ENCODE peak calls at places on chromosomes 7 and 10, in nine cellular contexts. M, P, S, I, N, V, B, Y and K are unnamed samples.

GRCh38 chr10:4053940-4054339 is 268.9 kb upstream of the KLF6 start:
- DNase-seq in M (no peak), P (no peak), S (no peak), I (peak), N (no peak), V (no peak), B (no peak), Y (no peak), K (no peak)

GRCh38 chr7:30859940-30860623 is 51.6 kb upstream of the AQP1 start:
- DNase-seq in M (no peak), P (no peak), S (no peak), I (no peak), N (no peak), V (no peak), B (no peak), Y (no peak), K (no peak)

GRCh38 chr10:21160116-21160515 is 263.0 kb upstream of the NEBL start:
- DNase-seq in M (no peak), P (no peak), S (no peak), I (no peak), N (no peak), V (no peak), B (no peak), Y (no peak), K (no peak)

GRCh38 chr10:103649654-103650423 is 156.3 kb downstream of the NEURL1 start:
- DNase-seq in M (no peak), P (no peak), S (no peak), I (no peak), N (no peak), V (no peak), B (no peak), Y (no peak), K (no peak)

GRCh38 chr7:30237271-30237695 is 47.1 kb upstream of the ZNRF2 start:
- DNase-seq in M (no peak), P (no peak), S (no peak), I (no peak), N (no peak), V (no peak), B (no peak), Y (no peak), K (no peak)

GRCh38 chr10:127908106-127908957 is 1.4 kb downstream of the PTPRE start:
- DNase-seq in M (peak), P (peak), S (no peak), I (no peak), N (peak), V (peak), B (no peak), Y (no peak), K (no peak)

GRCh38 chr7:6030988-6031387 is at the start of gene ANKRD61:
- DNase-seq in M (no peak), P (no peak), S (no peak), I (no peak), N (no peak), V (no peak), B (no peak), Y (no peak), K (no peak)

GRCh38 chr10:49629286-49629915 is 15.6 kb downstream of the CHAT start:
- DNase-seq in M (no peak), P (no peak), S (no peak), I (no peak), N (no peak), V (no peak), B (no peak), Y (no peak), K (peak)

GRCh38 chr10:84008878-84009277 is 130.4 kb upstream of the GHITM start:
- DNase-seq in M (peak), P (no peak), S (no peak), I (peak), N (no peak), V (peak), B (no peak), Y (no peak), K (peak)

GRCh38 chr7:155804897-155805825 is 7.1 kb downstream of the SHH start:
- DNase-seq in M (peak), P (no peak), S (peak), I (peak), N (peak), V (peak), B (peak), Y (peak), K (peak)

GRCh38 chr7:155807013-155807804 is 5.1 kb downstream of the SHH start:
- DNase-seq in M (no peak), P (no peak), S (no peak), I (no peak), N (no peak), V (no peak), B (no peak), Y (no peak), K (no peak)

GRCh38 chr7:155806096-155806871 is 6.0 kb downstream of the SHH start:
- DNase-seq in M (peak), P (no peak), S (no peak), I (no peak), N (no peak), V (no peak), B (no peak), Y (no peak), K (no peak)

GRCh38 chr7:155804431-155804831 is 7.8 kb downstream of the SHH start:
- DNase-seq in M (no peak), P (no peak), S (no peak), I (no peak), N (no peak), V (no peak), B (no peak), Y (no peak), K (no peak)

DNA sequence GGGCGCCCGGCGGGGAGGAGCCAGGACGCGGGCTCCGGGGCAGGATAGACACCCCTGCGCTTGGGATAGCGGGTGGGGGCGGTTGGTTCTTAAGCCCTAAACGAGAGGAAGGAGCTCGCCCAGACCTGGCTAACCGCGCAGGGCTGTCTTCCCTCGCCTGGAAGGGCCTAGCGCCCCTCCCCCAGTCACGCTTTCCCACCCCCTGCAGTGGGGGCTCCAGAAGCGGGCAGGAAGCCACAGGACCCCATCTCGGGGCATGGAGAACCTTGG is 6.5 kb downstream of the SHH start:
- DNase-seq in M (no peak), P (no peak), S (no peak), I (no peak), N (no peak), V (no peak), B (no peak), Y (no peak), K (no peak)
- H3K4me3 ChIP-seq in M (peak), P (peak), S (peak), I (peak), N (peak), V (no peak), B (peak), Y (peak), K (no peak)

DNA sequence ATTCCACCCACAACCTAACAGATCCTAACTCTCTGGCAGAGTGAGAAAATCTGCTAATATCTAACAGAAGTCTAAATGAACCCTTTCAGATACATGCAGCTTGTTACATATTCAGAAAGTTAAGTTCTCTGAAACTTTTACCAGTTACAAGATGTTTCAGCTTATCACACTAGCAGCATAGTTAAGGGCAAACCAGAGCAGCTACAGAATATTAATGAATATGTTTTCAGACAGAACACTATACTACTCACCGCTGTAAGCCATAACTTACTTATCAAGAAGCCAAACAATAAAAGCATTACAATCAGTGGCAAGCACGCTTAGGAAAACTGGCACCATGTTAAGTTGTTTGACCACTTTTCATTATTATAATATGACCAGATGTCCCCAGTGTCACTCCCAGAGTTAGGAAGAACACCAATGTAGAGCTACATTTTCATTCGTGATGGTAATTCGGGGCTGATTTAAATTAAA is 2.7 kb downstream of the ITGB1 start:
- DNase-seq in M (no peak), P (no peak), S (no peak), I (no peak), N (no peak), V (no peak), B (no peak), Y (no peak), K (no peak)
- H3K4me3 ChIP-seq in M (peak), P (peak), S (peak), I (no peak), N (peak), V (peak), B (peak), Y (peak), K (no peak)

GRCh38 chr7:19133891-19134290 is 11.3 kb downstream of the FERD3L start:
- DNase-seq in M (no peak), P (no peak), S (peak), I (no peak), N (peak), V (peak), B (no peak), Y (no peak), K (no peak)
- H3K4me3 ChIP-seq in M (no peak), P (no peak), S (no peak), I (no peak), N (no peak), V (no peak), B (no peak), Y (no peak), K (no peak)

GRCh38 chr7:22445871-22446270 is 54.1 kb downstream of the STEAP1B start:
- DNase-seq in M (no peak), P (no peak), S (no peak), I (no peak), N (no peak), V (no peak), B (no peak), Y (no peak), K (no peak)
- H3K4me3 ChIP-seq in M (no peak), P (no peak), S (no peak), I (no peak), N (no peak), V (no peak), B (no peak), Y (peak), K (no peak)

GRCh38 chr10:78875932-78876331 is 192.8 kb upstream of the ZMIZ1 start:
- DNase-seq in M (no peak), P (no peak), S (no peak), I (no peak), N (no peak), V (no peak), B (no peak), Y (no peak), K (no peak)
- H3K4me3 ChIP-seq in M (no peak), P (no peak), S (no peak), I (no peak), N (no peak), V (no peak), B (no peak), Y (no peak), K (no peak)

DNA sequence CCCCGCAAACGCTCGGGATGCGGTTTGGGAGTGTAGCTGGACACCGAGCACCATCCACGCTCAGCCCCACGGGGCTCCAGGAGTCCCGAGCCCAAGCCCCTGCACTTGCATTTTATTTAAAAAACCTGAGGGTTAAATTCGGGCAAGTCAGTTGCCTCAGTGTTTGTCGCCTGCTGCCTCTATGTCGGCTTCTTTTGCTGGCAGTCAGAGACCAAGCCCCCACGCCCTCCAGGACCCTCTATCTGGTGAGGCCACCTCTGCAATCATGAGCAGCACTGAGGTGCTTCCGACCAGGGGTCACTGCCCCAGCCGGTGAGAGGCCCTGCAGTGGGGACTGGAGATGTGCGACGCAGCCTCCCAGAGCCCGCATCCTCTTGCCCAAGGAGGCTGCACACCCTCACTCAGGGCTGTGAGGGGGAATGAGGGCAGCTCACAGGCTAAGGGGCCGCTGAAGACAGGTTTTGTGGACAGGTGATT is 13.3 kb upstream of the ZNF273 start:
- DNase-seq in M (no peak), P (no peak), S (no peak), I (no peak), N (no peak), V (no peak), B (no peak), Y (no peak), K (no peak)
- H3K4me3 ChIP-seq in M (peak), P (peak), S (no peak), I (no peak), N (no peak), V (no peak), B (peak), Y (peak), K (no peak)